ENCODE peak calls at places on chromosome 16, in seven cellular contexts. C is HFFc6, F is GM10248, G is neural crest cell, L is NB4, J is fibroblast of lung, V is breast epithelium. A is an unnamed sample.

GRCh38 chr16:86575754-86576557 is 2.4 kb upstream of the FOXL1 start:
- DNase-seq in C (peak; percentile 95), F (peak; percentile 65), G (peak; percentile 83), L (peak; percentile 85), J (peak; percentile 99), V (no peak), A (peak; percentile 79)

GRCh38 chr16:81175325-81175891 is 63.1 kb upstream of the BCO1 start:
- DNase-seq in C (peak; percentile 71), F (no peak), G (no peak), L (no peak), J (peak; percentile 46), V (no peak), A (no peak)

GRCh38 chr16:67841198-67841815 is 813 bp upstream of the THAP11 start:
- DNase-seq in C (no peak), F (no peak), G (no peak), L (no peak), J (no peak), V (no peak), A (no peak)

GRCh38 chr16:10641953-10642949 is 52.5 kb downstream of the TEKT5 start:
- DNase-seq in C (no peak), F (no peak), G (no peak), L (no peak), J (no peak), V (no peak), A (no peak)

GRCh38 chr16:6125483-6126259 is 1028.1 kb upstream of the EEF2KMT start:
- DNase-seq in C (peak; percentile 83), F (no peak), G (no peak), L (no peak), J (no peak), V (no peak), A (no peak)

GRCh38 chr16:23863511-23864422 is 28.0 kb downstream of the PRKCB start:
- DNase-seq in C (no peak), F (peak; percentile 56), G (no peak), L (peak; percentile 87), J (no peak), V (no peak), A (no peak)

GRCh38 chr16:87945351-87946042 is 5.7 kb upstream of the BANP start:
- DNase-seq in C (no peak), F (no peak), G (no peak), L (no peak), J (peak; percentile 83), V (peak; percentile 92), A (peak; percentile 90)

GRCh38 chr16:12484426-12484825 is 319.3 kb downstream of the CPPED1 start:
- DNase-seq in C (no peak), F (no peak), G (no peak), L (no peak), J (no peak), V (no peak), A (no peak)

GRCh38 chr16:67117716-67118115 is 8.0 kb downstream of the PHAF1 start:
- DNase-seq in C (no peak), F (no peak), G (no peak), L (no peak), J (no peak), V (no peak), A (no peak)

GRCh38 chr16:89170346-89171215 is 967 bp upstream of the CDH15 start:
- DNase-seq in C (no peak), F (no peak), G (no peak), L (peak; percentile 36), J (no peak), V (no peak), A (peak; percentile 53)

GRCh38 chr16:11183035-11183812 is 72.8 kb downstream of the SOCS1 start:
- DNase-seq in C (no peak), F (peak; percentile 78), G (no peak), L (no peak), J (no peak), V (no peak), A (no peak)

GRCh38 chr16:66911112-66911511 is 7.6 kb downstream of the CDH16 start:
- DNase-seq in C (no peak), F (no peak), G (no peak), L (peak; percentile 43), J (no peak), V (no peak), A (no peak)

GRCh38 chr16:745739-746138 is 4.9 kb upstream of the CIAO3 start:
- DNase-seq in C (no peak), F (peak; percentile 71), G (no peak), L (no peak), J (no peak), V (no peak), A (peak; percentile 53)
- TF ChIP-seq CTCF in C (peak; percentile 65), F (peak; percentile 44), G (peak; percentile 66), L (no peak), J (peak; percentile 23), V (no peak), A (peak; percentile 77)

GRCh38 chr16:2090819-2091721 is 43.3 kb downstream of the TSC2 start:
- DNase-seq in C (no peak), F (peak; percentile 81), G (peak; percentile 72), L (no peak), J (peak; percentile 54), V (peak; percentile 66), A (peak; percentile 87)
- TF ChIP-seq CTCF in C (no peak), F (no peak), G (peak; percentile 52), L (no peak), J (no peak), V (peak; percentile 21), A (peak; percentile 60)

GRCh38 chr16:49593423-49594040 is 219.9 kb downstream of the C16orf78 start:
- DNase-seq in C (no peak), F (no peak), G (no peak), L (peak; percentile 28), J (no peak), V (no peak), A (no peak)
- TF ChIP-seq CTCF in C (no peak), F (no peak), G (no peak), L (peak; percentile 2), J (no peak), V (no peak), A (no peak)

DNA sequence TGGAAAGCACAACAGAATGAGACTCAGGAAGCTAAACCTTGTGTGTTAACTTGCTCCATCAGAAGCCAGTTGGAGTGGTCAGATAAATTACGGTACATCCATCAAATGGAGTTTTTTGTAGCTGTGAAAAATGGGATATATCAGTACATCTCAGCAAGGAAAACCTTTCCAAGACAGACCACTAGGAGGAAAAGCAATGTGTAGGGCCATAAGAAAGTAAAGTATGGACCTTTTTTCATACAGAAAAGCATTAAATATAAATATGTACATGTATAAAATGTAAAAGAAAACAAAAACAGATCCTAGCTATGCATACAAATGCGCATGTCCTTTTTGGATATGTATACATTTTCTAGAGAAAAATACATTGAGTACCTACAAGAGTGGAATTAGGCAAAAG is 403.9 kb upstream of the CDH11 start:
- DNase-seq in C (no peak), F (no peak), G (no peak), L (no peak), J (no peak), V (no peak), A (no peak)
- TF ChIP-seq CTCF in C (peak; percentile 37), F (no peak), G (no peak), L (no peak), J (no peak), V (no peak), A (peak; percentile 21)

DNA sequence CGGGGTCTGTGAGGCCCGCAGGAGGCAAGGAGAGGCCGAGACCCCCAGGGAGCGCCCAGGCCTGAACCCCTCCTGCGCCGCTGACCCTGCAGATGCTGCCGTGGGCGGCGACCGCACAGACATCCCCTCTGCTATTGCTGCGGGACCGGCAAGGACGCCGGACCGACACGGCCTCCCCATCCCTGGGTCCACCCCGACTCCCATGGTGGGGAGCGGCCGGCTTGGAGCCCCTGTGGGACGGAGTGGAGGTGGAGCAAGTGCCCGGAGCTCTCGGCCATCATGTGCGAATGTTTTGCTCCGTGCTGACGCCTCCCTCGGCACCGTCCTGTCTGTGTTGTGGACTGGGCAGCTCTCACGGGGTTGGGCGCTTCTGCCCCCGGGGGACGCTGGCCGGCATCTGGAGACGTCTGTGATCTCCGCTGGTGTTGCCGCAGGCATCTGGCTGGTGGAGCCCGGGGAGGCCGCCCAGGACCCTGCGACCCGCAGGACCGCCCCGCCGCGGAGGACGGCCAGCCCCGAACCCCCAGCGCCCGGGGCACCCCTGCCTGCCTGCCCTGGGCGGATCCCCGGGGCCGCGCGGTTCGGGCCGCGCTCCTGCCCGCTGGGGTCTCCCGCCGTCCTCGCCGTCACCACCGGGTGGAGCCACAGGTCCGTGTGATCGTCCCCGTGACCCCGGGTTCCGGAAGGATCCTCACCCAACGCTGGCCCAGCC is 12.8 kb upstream of the GNG13 start:
- DNase-seq in C (peak; percentile 11), F (peak; percentile 76), G (peak; percentile 70), L (no peak), J (peak; percentile 20), V (no peak), A (peak; percentile 60)
- TF ChIP-seq CTCF in C (peak; percentile 81), F (peak; percentile 61), G (peak; percentile 79), L (peak; percentile 13), J (peak; percentile 54), V (peak; percentile 58), A (peak; percentile 84)

GRCh38 chr16:57862698-57863433 is 60.6 kb upstream of the KIFC3 start:
- DNase-seq in C (no peak), F (no peak), G (no peak), L (no peak), J (no peak), V (no peak), A (no peak)

GRCh38 chr16:57858635-57859034 is 56.3 kb upstream of the KIFC3 start:
- DNase-seq in C (no peak), F (no peak), G (no peak), L (no peak), J (no peak), V (no peak), A (no peak)

GRCh38 chr16:57863434-57864160 is 61.3 kb upstream of the KIFC3 start:
- DNase-seq in C (peak; percentile 74), F (no peak), G (peak; percentile 25), L (peak; percentile 68), J (peak; percentile 80), V (no peak), A (no peak)

GRCh38 chr16:57855188-57855587 is 52.9 kb upstream of the KIFC3 start:
- DNase-seq in C (no peak), F (no peak), G (no peak), L (no peak), J (no peak), V (no peak), A (no peak)

GRCh38 chr16:57859331-57859730 is 57.0 kb upstream of the KIFC3 start:
- DNase-seq in C (peak; percentile 12), F (no peak), G (no peak), L (peak; percentile 77), J (peak; percentile 18), V (no peak), A (no peak)
- TF ChIP-seq CTCF in C (peak; percentile 64), F (no peak), G (peak; percentile 55), L (peak; percentile 75), J (peak; percentile 52), V (no peak), A (peak; percentile 51)

DNA sequence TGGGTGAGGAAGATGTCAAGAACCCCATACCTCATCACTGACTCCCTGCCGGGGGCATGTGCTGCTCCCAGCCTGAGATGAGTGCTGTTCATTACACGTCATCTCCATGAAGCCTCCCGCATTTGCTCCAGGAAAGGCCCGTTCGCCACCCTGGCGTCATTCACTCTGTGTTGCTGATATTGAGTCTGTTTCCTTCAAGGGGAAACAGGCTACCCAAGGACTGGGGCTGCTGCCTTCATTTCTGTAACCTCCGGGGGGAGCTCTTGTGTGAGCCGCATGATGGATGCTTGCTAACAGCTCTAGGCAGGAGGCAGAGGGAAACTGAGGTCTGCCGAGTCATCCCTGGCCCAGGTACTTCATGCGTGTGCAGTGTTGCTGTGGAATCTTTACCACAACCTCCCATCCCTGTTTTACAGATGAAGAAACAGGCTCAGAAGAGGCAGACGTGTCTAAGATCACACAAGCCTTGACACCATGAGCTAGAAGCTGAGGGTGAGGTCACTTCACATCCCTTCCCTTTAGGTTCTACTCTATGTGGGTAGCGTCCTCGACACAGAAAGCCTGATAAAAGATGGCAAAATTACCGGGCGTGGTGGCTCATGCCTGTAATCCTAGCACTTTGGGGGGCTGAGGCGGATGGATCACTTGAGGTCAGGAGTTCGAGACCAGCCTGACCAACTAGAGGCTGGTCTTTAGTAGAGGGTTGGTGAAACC is 3.5 kb upstream of the ARMC5 start:
- DNase-seq in C (no peak), F (peak; percentile 15), G (no peak), L (peak; percentile 64), J (no peak), V (no peak), A (no peak)
- TF ChIP-seq CTCF in C (peak; percentile 65), F (peak; percentile 45), G (peak; percentile 36), L (peak; percentile 62), J (peak; percentile 35), V (no peak), A (peak; percentile 38)